ENCODE peak calls at places on chromosomes 2 and 18, in seven cellular contexts. J is sigmoid colon, R is Panc1, U is pancreas, V is BJ, T is IMR-90, O is keratinocyte. M is an unnamed sample.

GRCh38 chr2:126655066-126655465 is 892 bp upstream of the GYPC start:
- DNase-seq in V (no peak), R (no peak), J (no peak), O (no peak), U (no peak), T (peak), M (no peak)

GRCh38 chr18:23958036-23958435 is 56.5 kb upstream of the TTC39C start:
- DNase-seq in O (no peak), V (no peak), T (no peak), J (peak), R (no peak), U (no peak), M (peak)

GRCh38 chr2:201966691-201967388 is 66.8 kb upstream of the FZD7 start:
- DNase-seq in J (no peak), R (no peak), T (no peak), V (no peak), O (no peak), U (no peak), M (no peak)

GRCh38 chr2:96913398-96914202 is 43.7 kb upstream of the SEMA4C start:
- DNase-seq in V (no peak), R (no peak), O (no peak), T (no peak), J (no peak), U (no peak), M (no peak)

GRCh38 chr18:79447703-79448367 is 52.1 kb downstream of the NFATC1 start:
- DNase-seq in R (no peak), T (peak), J (no peak), V (no peak), U (no peak), O (no peak), M (peak)

GRCh38 chr2:239213420-239214101 is 187.3 kb downstream of the HDAC4 start:
- DNase-seq in U (no peak), O (no peak), R (no peak), T (no peak), V (no peak), J (peak), M (no peak)

GRCh38 chr2:233384017-233384416 is 29.7 kb downstream of the DGKD start:
- DNase-seq in R (no peak), T (no peak), O (no peak), J (no peak), V (no peak), U (no peak), M (no peak)

GRCh38 chr2:85914916-85915315 is 26.1 kb upstream of the ST3GAL5 start:
- DNase-seq in O (no peak), U (no peak), J (no peak), T (no peak), V (no peak), R (no peak), M (no peak)

GRCh38 chr2:70141754-70142589 is 48.8 kb downstream of the C2orf42 start:
- DNase-seq in R (no peak), J (no peak), V (no peak), U (peak), T (peak), O (no peak), M (peak)

GRCh38 chr2:241933175-241933911 is 63.8 kb downstream of the RTP5 start:
- DNase-seq in R (no peak), U (no peak), V (peak), T (no peak), O (no peak), J (no peak), M (peak)

DNA sequence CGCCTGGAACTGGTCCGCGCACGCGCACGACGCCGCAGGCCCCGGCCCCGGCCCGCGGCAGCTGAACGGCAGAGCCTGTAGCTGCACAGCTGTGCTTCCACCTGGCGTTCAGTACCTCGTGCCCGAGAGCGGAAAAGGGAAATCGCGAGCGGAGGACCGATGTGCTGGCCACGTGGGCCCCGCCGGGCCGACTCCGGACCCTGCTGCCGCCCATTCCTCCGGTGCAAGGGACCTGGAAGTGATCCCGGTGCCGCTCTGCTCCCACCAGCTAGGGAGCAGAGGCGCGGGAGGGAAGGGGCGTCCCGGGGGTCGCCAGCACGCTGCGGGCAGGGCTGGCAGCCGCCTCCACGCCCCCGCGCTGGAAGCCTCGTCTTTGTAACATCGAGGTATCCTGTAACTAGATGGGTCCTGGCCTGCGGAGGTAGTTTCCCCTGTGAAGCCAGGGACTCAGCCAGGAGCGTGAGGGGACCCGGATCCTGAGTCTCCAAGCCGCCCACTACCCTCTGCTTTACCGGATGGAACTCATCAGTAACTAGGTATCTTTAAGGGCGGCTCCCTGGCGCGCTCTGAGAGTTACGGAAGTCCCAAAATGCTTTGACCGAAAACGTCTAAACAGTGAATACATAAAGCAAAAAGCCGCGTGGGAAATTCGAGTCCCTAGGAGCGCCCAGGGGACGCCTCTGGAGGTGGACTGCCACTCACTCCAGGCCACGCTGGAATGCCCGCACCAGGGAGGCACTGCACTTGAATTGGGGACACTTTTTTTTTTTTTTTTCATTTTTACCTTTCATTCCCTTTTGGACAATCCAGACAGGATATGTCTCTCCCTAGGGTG is 736 bp upstream of the ODC1 start:
- DNase-seq in R (no peak), J (peak), T (peak), V (peak), O (no peak), U (peak), M (peak)
- TF ChIP-seq CTCF in R (no peak), J (no peak), T (peak), V (peak), O (no peak), U (no peak), M (peak)

DNA sequence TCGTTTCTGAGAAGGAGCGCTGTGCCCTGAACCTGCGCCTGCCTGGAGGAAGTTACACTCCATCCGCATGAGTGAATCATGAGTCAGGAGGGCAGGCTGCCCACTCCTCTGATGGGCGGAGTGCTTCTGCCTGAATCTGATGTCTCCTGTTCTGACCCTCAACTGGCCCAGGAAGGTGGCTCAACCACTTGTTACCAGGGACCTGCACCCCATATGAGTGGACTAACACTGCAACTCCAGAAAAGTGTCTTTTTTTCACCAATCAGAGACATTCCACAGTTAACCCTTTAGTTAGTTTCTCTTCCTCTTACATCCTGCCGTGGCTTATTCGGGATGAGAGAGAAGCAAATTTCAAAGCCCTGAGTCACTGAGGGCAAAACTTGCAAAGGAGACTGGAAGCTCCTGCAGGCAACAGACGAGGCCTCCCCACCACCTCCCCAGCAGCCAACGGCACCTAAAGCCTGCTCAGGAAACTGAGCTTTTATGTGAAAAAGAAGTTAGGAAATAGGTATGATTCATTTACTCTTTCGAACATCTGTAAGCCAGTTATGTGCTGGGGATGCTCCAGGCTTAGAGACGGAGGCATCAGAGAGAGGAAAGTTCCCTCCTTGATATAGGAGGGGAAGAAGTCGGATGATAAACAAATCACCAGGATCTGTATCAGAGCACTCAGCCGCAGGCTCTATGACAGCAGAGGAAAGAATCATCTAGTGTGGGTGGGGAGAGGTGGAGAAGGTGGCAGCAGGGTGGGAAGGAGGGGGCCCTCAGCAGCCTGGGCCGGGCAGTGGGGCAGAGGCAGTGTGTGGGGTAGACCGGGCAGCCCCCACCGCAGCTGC is 31.0 kb downstream of the MBP start:
- DNase-seq in J (peak), R (peak), U (no peak), V (peak), O (peak), T (peak), M (peak)
- H3K4me3 ChIP-seq in J (no peak), R (peak), U (no peak), V (no peak), O (peak), T (peak), M (peak)

GRCh38 chr2:27956895-27957294 is 66.4 kb downstream of the BABAM2 start:
- DNase-seq in V (no peak), U (no peak), O (no peak), J (no peak), R (no peak), T (peak), M (peak)

GRCh38 chr2:27955762-27956161 is 65.2 kb downstream of the BABAM2 start:
- DNase-seq in O (no peak), T (peak), U (no peak), V (no peak), R (no peak), J (no peak), M (no peak)

GRCh38 chr2:27953077-27953476 is 62.5 kb downstream of the BABAM2 start:
- DNase-seq in U (no peak), J (no peak), T (no peak), V (no peak), R (no peak), O (no peak), M (no peak)

GRCh38 chr2:27954261-27954673 is 63.7 kb downstream of the BABAM2 start:
- DNase-seq in O (no peak), R (peak), V (no peak), J (no peak), T (peak), U (no peak), M (peak)

GRCh38 chr2:27954771-27955384 is 64.3 kb downstream of the BABAM2 start:
- DNase-seq in J (peak), V (peak), T (peak), U (peak), R (peak), O (peak), M (peak)
- TF ChIP-seq CTCF in J (no peak), V (peak), T (peak), U (no peak), R (peak), O (peak), M (peak)

DNA sequence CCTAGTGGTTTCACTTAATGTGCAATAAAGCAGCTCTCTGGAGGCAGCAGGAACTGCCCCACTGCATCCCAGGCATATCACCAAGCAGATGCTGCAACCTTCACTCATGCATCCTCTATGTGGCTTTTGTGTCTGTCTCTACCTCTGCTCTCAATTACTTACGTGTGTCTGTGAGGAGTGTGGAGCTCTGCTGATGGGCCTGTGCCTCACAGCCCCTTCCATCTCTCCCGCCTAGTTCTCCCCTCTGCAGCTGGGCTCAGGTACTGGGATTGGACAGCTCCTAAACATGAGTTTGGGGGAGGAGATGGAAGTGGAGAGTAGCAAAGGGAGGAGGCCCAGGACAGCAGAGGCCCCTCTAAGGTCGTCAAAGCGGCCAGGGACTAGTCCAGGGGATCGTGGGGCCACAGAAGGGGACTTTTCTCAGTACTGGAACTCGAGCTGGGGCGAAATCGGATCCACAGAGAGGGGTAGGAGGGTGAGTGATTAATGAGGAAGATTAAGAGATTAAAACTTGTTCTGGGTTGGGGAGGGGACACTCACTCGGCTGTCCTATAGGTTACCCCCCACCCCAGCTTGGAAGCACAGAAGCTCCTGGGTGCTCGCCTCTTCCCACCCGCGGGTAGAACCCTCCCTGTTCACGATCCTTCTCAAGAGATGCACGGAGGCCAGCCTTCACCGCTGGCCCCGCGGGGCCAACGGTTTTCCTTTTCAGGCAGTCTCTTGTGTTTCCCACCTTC is 2.1 kb upstream of the LBX2 start:
- DNase-seq in T (no peak), J (no peak), V (no peak), O (no peak), R (no peak), U (no peak), M (no peak)
- H3K4me3 ChIP-seq in T (no peak), J (no peak), V (no peak), O (no peak), R (peak), U (no peak), M (no peak)

DNA sequence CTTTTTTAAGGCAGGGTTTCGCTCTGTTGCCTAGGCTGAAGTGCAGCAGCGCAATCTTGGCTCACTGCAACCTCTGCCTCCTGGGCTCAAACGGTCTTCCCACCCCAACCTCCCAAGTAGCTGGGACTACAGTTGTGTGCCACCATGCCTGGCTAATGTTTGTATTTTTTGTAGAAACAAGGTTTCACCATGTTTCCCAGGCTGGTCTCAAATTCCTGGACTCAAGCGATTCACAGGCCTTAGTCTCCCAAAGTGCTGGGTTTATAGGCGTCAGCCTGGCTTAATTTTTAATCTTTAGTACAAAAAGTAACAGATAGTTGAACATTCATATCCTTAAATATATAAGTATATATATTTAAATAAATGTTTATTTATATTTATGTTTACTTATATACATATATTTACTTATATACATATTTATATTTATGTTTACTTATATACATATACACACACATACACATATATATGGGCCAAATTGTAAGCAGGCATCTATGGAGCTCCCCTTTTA is 36.3 kb upstream of the DLX1 start:
- DNase-seq in R (no peak), O (no peak), J (no peak), T (no peak), U (no peak), V (no peak), M (no peak)
- TF ChIP-seq CTCF in R (no peak), O (no peak), J (no peak), T (no peak), U (no peak), V (no peak), M (no peak)

GRCh38 chr18:50895350-50896045 is 16.6 kb downstream of the ME2 start:
- DNase-seq in R (no peak), U (no peak), T (no peak), V (no peak), O (no peak), J (no peak), M (no peak)

GRCh38 chr18:50896093-50896492 is 17.2 kb downstream of the ME2 start:
- DNase-seq in U (no peak), O (no peak), J (no peak), R (no peak), T (no peak), V (no peak), M (no peak)

GRCh38 chr18:50902797-50903196 is 23.9 kb downstream of the ME2 start:
- DNase-seq in J (no peak), U (no peak), O (no peak), T (no peak), V (no peak), R (no peak), M (no peak)

DNA sequence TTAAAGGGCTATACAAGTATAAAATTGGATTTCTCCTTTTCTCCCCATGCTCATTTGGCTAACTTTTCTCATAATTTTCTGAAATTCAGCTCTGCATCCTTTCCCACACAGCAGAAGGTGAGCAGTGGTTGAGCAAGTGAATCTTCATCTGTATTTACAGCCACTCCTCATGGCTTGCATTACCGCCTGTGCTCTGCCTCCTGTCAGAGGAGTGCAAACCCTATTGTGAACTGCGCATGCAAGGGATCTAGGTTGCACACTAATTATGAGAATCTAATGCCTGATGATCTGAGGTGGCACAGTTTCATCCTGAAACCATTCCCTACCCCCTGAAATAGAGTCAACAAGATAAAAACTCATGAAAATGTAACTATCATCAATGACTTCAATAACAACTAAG is 20.0 kb downstream of the ME2 start:
- DNase-seq in R (no peak), O (no peak), V (no peak), J (no peak), U (no peak), T (no peak), M (no peak)
- H3K4me3 ChIP-seq in R (no peak), O (no peak), V (no peak), J (no peak), U (no peak), T (no peak), M (no peak)

GRCh38 chr2:110818767-110819481 is 86.6 kb downstream of the ACOXL start:
- DNase-seq in V (no peak), O (no peak), J (no peak), R (no peak), T (no peak), U (no peak), M (no peak)
- TF ChIP-seq CTCF in V (peak), O (peak), J (no peak), R (peak), T (no peak), U (no peak), M (peak)

GRCh38 chr2:197232010-197232409 is 78.6 kb downstream of the ANKRD44 start:
- DNase-seq in O (no peak), V (no peak), J (no peak), T (no peak), U (no peak), R (no peak), M (no peak)

GRCh38 chr2:197234792-197235191 is 75.8 kb downstream of the ANKRD44 start:
- DNase-seq in O (no peak), U (no peak), J (no peak), V (no peak), T (no peak), R (no peak), M (no peak)

GRCh38 chr2:197236159-197236558 is 74.4 kb downstream of the ANKRD44 start:
- DNase-seq in U (no peak), V (no peak), T (no peak), R (no peak), O (no peak), J (no peak), M (no peak)

GRCh38 chr2:197236816-197237215 is 73.8 kb downstream of the ANKRD44 start:
- DNase-seq in U (no peak), T (no peak), O (no peak), V (no peak), R (no peak), J (no peak), M (no peak)

DNA sequence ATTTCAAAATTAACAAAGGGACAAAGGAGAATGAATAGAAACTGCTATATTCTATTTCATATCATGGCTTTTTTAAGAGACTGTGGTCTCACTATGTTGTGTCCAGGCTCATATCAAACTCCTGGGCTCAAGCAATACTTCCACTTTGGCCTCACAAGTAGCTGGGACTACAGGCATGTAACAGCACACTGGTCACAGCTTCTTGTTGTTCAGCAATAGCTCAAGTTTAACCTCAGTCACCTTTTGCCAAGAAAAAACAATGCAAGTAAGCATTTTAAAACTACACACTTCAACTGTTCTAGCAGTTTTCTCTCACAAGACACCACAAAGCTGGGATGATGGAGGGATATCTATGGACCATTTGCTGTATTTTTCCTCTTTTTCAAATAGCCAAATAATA is 77.1 kb downstream of the ANKRD44 start:
- DNase-seq in T (no peak), R (no peak), V (no peak), O (no peak), U (no peak), J (no peak), M (no peak)
- H3K4me3 ChIP-seq in T (no peak), R (no peak), V (no peak), O (no peak), U (no peak), J (no peak), M (no peak)